ENCODE peak calls at places on chromosome 10, in seven cellular contexts. One of them, this sample, is unnamed.

GRCh38 chr10:96025566-96025965 is 17.8 kb upstream of the CCNJ start:
- DNase-seq in heart right ventricle: no peak
- DNase-seq in ovary: no peak
- DNase-seq in mammary epithelial cell: peak
- DNase-seq in left ventricle myocardium inferior: no peak
- DNase-seq in CD8-positive, alpha-beta T cell: no peak
- DNase-seq in foreskin fibroblast: peak
- DNase-seq in this sample: peak

GRCh38 chr10:77165445-77166316 is 471.9 kb downstream of the KCNMA1 start:
- DNase-seq in heart right ventricle: no peak
- DNase-seq in foreskin fibroblast: peak
- DNase-seq in CD8-positive, alpha-beta T cell: no peak
- DNase-seq in ovary: peak
- DNase-seq in mammary epithelial cell: peak
- DNase-seq in left ventricle myocardium inferior: no peak
- DNase-seq in this sample: peak

GRCh38 chr10:51804861-51805260 is 105.5 kb upstream of the CSTF2T start:
- DNase-seq in heart right ventricle: no peak
- DNase-seq in ovary: no peak
- DNase-seq in CD8-positive, alpha-beta T cell: no peak
- DNase-seq in foreskin fibroblast: peak
- DNase-seq in mammary epithelial cell: peak
- DNase-seq in left ventricle myocardium inferior: no peak
- DNase-seq in this sample: peak

GRCh38 chr10:75662715-75663114 is 231.3 kb downstream of the LRMDA start:
- DNase-seq in foreskin fibroblast: peak
- DNase-seq in mammary epithelial cell: no peak
- DNase-seq in left ventricle myocardium inferior: peak
- DNase-seq in CD8-positive, alpha-beta T cell: no peak
- DNase-seq in heart right ventricle: no peak
- DNase-seq in ovary: peak
- DNase-seq in this sample: peak

GRCh38 chr10:29850371-29850770 is 209.0 kb downstream of the JCAD start:
- DNase-seq in mammary epithelial cell: no peak
- DNase-seq in foreskin fibroblast: no peak
- DNase-seq in heart right ventricle: no peak
- DNase-seq in CD8-positive, alpha-beta T cell: no peak
- DNase-seq in ovary: no peak
- DNase-seq in left ventricle myocardium inferior: no peak
- DNase-seq in this sample: no peak

GRCh38 chr10:95241533-95241932 is 47.5 kb downstream of the ACSM6 start:
- DNase-seq in left ventricle myocardium inferior: no peak
- DNase-seq in CD8-positive, alpha-beta T cell: no peak
- DNase-seq in foreskin fibroblast: no peak
- DNase-seq in mammary epithelial cell: no peak
- DNase-seq in heart right ventricle: no peak
- DNase-seq in ovary: no peak
- DNase-seq in this sample: no peak

GRCh38 chr10:127908106-127908957 is 1.4 kb downstream of the PTPRE start:
- DNase-seq in foreskin fibroblast: peak
- DNase-seq in mammary epithelial cell: peak
- DNase-seq in heart right ventricle: no peak
- DNase-seq in CD8-positive, alpha-beta T cell: no peak
- DNase-seq in ovary: no peak
- DNase-seq in left ventricle myocardium inferior: no peak
- DNase-seq in this sample: peak

GRCh38 chr10:124612611-124613498 is 131.3 kb downstream of the FAM53B start:
- DNase-seq in foreskin fibroblast: peak
- DNase-seq in heart right ventricle: peak
- DNase-seq in mammary epithelial cell: no peak
- DNase-seq in left ventricle myocardium inferior: no peak
- DNase-seq in CD8-positive, alpha-beta T cell: no peak
- DNase-seq in ovary: no peak
- DNase-seq in this sample: peak

GRCh38 chr10:19702215-19702614 is 114.0 kb upstream of the PLXDC2 start:
- DNase-seq in heart right ventricle: no peak
- DNase-seq in ovary: no peak
- DNase-seq in CD8-positive, alpha-beta T cell: no peak
- DNase-seq in mammary epithelial cell: peak
- DNase-seq in left ventricle myocardium inferior: no peak
- DNase-seq in foreskin fibroblast: peak
- DNase-seq in this sample: peak

DNA sequence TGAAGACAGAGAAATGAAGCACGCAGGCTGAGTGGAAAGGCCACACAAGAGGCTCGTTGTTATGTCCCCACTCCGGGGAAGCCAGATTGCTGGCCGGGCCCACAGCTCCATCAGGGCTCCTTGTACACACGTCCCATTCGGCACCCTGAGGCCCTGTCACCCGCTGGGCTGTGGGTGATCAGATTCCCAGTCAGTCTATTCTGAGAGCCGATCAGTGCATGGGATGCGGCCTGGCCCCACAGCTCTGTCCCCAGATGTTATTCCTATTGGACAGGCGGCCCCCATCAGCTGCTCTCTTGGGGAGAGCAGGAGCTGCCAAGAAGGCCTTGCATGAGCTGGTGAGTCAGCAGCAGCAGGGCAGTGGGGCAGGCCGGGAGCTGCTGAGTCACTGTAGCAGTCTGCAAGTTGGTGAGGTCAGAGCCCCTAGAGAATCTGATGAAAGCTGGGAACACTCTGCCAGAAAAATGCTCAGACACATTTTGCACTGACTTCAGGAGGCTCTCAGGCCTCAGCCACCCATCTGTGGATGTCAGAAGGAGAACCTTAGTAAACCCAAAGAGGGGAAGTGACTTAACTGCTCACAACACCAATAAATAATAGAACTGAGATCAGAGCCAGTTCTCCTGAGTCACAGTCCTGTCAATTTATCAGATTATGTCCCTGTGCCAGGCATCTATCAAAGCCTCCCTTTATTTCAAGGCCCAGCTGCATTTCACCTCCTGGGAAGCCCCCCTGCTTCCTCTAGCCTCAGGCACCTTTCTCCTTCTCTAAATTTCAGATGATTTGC is 9.4 kb upstream of the PSAP start:
- DNase-seq in left ventricle myocardium inferior: peak
- DNase-seq in heart right ventricle: peak
- DNase-seq in mammary epithelial cell: peak
- DNase-seq in ovary: peak
- DNase-seq in foreskin fibroblast: peak
- DNase-seq in CD8-positive, alpha-beta T cell: no peak
- DNase-seq in this sample: peak
- H3K4me3 ChIP-seq in left ventricle myocardium inferior: peak
- H3K4me3 ChIP-seq in heart right ventricle: no peak
- H3K4me3 ChIP-seq in mammary epithelial cell: no peak
- H3K4me3 ChIP-seq in ovary: no peak
- H3K4me3 ChIP-seq in foreskin fibroblast: no peak
- H3K4me3 ChIP-seq in CD8-positive, alpha-beta T cell: no peak
- H3K4me3 ChIP-seq in this sample: no peak

DNA sequence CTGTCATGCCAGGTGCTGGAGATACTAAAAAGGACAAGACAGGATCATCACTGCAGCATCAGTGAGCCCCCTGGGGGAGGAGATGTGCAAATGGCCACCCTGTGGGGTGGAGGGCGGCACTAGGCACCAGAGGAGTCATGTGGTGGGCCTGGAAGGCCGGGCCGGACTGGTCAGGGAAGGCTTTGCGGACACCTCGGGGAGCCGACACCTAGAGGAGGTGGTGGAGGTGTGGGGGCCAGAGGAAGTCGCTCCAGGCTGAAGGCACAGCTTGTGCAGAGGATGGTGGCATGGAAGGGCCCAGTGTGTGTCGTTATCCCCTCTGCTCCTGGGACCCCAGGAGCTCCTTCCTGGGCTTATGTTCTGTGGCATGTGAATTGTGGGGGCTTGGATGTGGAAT is 437.7 kb downstream of the RPS24 start:
- DNase-seq in CD8-positive, alpha-beta T cell: no peak
- DNase-seq in mammary epithelial cell: no peak
- DNase-seq in heart right ventricle: no peak
- DNase-seq in ovary: no peak
- DNase-seq in foreskin fibroblast: no peak
- DNase-seq in left ventricle myocardium inferior: no peak
- DNase-seq in this sample: no peak
- TF ChIP-seq CTCF in CD8-positive, alpha-beta T cell: no peak
- TF ChIP-seq CTCF in mammary epithelial cell: no peak
- TF ChIP-seq CTCF in heart right ventricle: no peak
- TF ChIP-seq CTCF in ovary: no peak
- TF ChIP-seq CTCF in foreskin fibroblast: no peak
- TF ChIP-seq CTCF in left ventricle myocardium inferior: no peak
- TF ChIP-seq CTCF in this sample: no peak

GRCh38 chr10:50422259-50422658 is 170.9 kb upstream of the ASAH2 start:
- DNase-seq in CD8-positive, alpha-beta T cell: no peak
- DNase-seq in left ventricle myocardium inferior: no peak
- DNase-seq in ovary: no peak
- DNase-seq in foreskin fibroblast: peak
- DNase-seq in heart right ventricle: no peak
- DNase-seq in mammary epithelial cell: no peak
- DNase-seq in this sample: no peak

GRCh38 chr10:50419756-50420155 is 168.4 kb upstream of the ASAH2 start:
- DNase-seq in left ventricle myocardium inferior: no peak
- DNase-seq in ovary: no peak
- DNase-seq in mammary epithelial cell: no peak
- DNase-seq in CD8-positive, alpha-beta T cell: no peak
- DNase-seq in heart right ventricle: no peak
- DNase-seq in foreskin fibroblast: no peak
- DNase-seq in this sample: no peak

GRCh38 chr10:50419091-50419490 is 167.8 kb upstream of the ASAH2 start:
- DNase-seq in heart right ventricle: no peak
- DNase-seq in CD8-positive, alpha-beta T cell: no peak
- DNase-seq in foreskin fibroblast: no peak
- DNase-seq in mammary epithelial cell: no peak
- DNase-seq in left ventricle myocardium inferior: no peak
- DNase-seq in ovary: no peak
- DNase-seq in this sample: no peak

GRCh38 chr10:50420166-50420565 is 168.8 kb upstream of the ASAH2 start:
- DNase-seq in ovary: no peak
- DNase-seq in left ventricle myocardium inferior: no peak
- DNase-seq in CD8-positive, alpha-beta T cell: no peak
- DNase-seq in foreskin fibroblast: no peak
- DNase-seq in heart right ventricle: no peak
- DNase-seq in mammary epithelial cell: no peak
- DNase-seq in this sample: no peak

DNA sequence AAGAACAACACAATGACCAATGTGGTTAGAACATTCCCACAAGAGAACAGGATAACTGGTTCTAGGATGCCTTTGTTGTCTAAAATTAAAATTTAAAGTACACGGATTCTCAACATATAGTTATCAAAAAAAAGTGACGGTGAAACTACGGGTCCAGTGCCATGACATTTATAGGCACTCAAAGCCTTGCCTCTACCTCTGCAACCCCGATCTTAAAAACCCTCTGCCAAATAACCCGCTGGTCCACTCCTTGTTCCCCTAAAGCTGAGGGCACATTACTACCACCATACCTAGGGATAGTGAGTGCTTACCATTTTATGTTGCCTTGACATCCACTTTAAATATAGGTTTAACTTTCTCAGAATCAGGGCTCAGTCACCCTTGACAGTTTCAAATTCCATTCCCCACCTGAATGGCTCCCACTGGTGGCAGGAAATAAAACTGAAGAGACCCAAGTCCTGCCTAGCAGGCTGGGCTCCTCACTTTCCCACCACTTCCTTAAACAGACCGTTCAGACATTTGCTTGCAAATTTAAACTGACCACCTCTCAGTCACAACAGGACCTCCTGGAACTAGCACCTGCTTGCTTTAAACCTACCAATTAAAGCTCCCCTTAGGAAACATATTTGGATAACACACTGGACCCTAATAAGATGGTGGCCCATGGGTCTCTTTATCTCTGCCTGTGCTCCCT is 169.9 kb upstream of the ASAH2 start:
- DNase-seq in left ventricle myocardium inferior: no peak
- DNase-seq in CD8-positive, alpha-beta T cell: no peak
- DNase-seq in mammary epithelial cell: peak
- DNase-seq in foreskin fibroblast: peak
- DNase-seq in heart right ventricle: no peak
- DNase-seq in ovary: no peak
- DNase-seq in this sample: peak
- H3K4me3 ChIP-seq in left ventricle myocardium inferior: no peak
- H3K4me3 ChIP-seq in CD8-positive, alpha-beta T cell: no peak
- H3K4me3 ChIP-seq in mammary epithelial cell: no peak
- H3K4me3 ChIP-seq in foreskin fibroblast: no peak
- H3K4me3 ChIP-seq in heart right ventricle: no peak
- H3K4me3 ChIP-seq in ovary: no peak
- H3K4me3 ChIP-seq in this sample: no peak

GRCh38 chr10:5089869-5090268 is 4.3 kb upstream of the AKR1C3 start:
- DNase-seq in foreskin fibroblast: peak
- DNase-seq in mammary epithelial cell: peak
- DNase-seq in heart right ventricle: no peak
- DNase-seq in CD8-positive, alpha-beta T cell: no peak
- DNase-seq in left ventricle myocardium inferior: no peak
- DNase-seq in ovary: no peak
- DNase-seq in this sample: peak
- TF ChIP-seq CTCF in foreskin fibroblast: peak
- TF ChIP-seq CTCF in mammary epithelial cell: peak
- TF ChIP-seq CTCF in heart right ventricle: peak
- TF ChIP-seq CTCF in CD8-positive, alpha-beta T cell: peak
- TF ChIP-seq CTCF in left ventricle myocardium inferior: peak
- TF ChIP-seq CTCF in ovary: no peak
- TF ChIP-seq CTCF in this sample: peak

This sample was measured in fibroblast of pulmonary artery.